ENCODE peak calls at places on chromosomes 2 and 18, in eight cellular contexts. One of them, this sample, is unnamed.

GRCh38 chr2:23207871-23208270 is 177.1 kb upstream of the KLHL29 start:
- DNase-seq in cardiac muscle cell: no peak
- DNase-seq in tibial artery: no peak
- DNase-seq in fibroblast of lung: no peak
- DNase-seq in AG09309: no peak
- DNase-seq in uterus: no peak
- DNase-seq in AG04449: no peak
- DNase-seq in GM23338: no peak
- DNase-seq in this sample: no peak

GRCh38 chr2:45004569-45005181 is 4.6 kb downstream of the SIX2 start:
- DNase-seq in AG04449: no peak
- DNase-seq in AG09309: no peak
- DNase-seq in GM23338: peak
- DNase-seq in cardiac muscle cell: peak
- DNase-seq in fibroblast of lung: no peak
- DNase-seq in uterus: no peak
- DNase-seq in tibial artery: no peak
- DNase-seq in this sample: no peak

GRCh38 chr2:43267393-43267792 is 41.0 kb upstream of the ZFP36L2 start:
- DNase-seq in GM23338: no peak
- DNase-seq in uterus: no peak
- DNase-seq in tibial artery: peak
- DNase-seq in AG04449: no peak
- DNase-seq in cardiac muscle cell: no peak
- DNase-seq in fibroblast of lung: no peak
- DNase-seq in AG09309: no peak
- DNase-seq in this sample: no peak

GRCh38 chr2:99833802-99834201 is 308.6 kb downstream of the AFF3 start:
- DNase-seq in uterus: no peak
- DNase-seq in AG04449: no peak
- DNase-seq in fibroblast of lung: no peak
- DNase-seq in GM23338: no peak
- DNase-seq in tibial artery: no peak
- DNase-seq in AG09309: no peak
- DNase-seq in cardiac muscle cell: no peak
- DNase-seq in this sample: no peak

GRCh38 chr2:176582990-176583481 is 313.8 kb downstream of the MTX2 start:
- DNase-seq in GM23338: no peak
- DNase-seq in tibial artery: no peak
- DNase-seq in cardiac muscle cell: no peak
- DNase-seq in fibroblast of lung: peak
- DNase-seq in AG09309: peak
- DNase-seq in AG04449: peak
- DNase-seq in uterus: peak
- DNase-seq in this sample: peak

GRCh38 chr2:101515512-101515911 is 40.6 kb upstream of the RFX8 start:
- DNase-seq in AG04449: no peak
- DNase-seq in cardiac muscle cell: no peak
- DNase-seq in uterus: peak
- DNase-seq in GM23338: no peak
- DNase-seq in fibroblast of lung: peak
- DNase-seq in AG09309: no peak
- DNase-seq in tibial artery: no peak
- DNase-seq in this sample: peak

GRCh38 chr2:19607931-19608762 is 249.7 kb upstream of the OSR1 start:
- DNase-seq in uterus: no peak
- DNase-seq in GM23338: no peak
- DNase-seq in cardiac muscle cell: no peak
- DNase-seq in fibroblast of lung: peak
- DNase-seq in AG04449: peak
- DNase-seq in AG09309: no peak
- DNase-seq in tibial artery: no peak
- DNase-seq in this sample: peak

GRCh38 chr2:2644040-2644439 is 313.0 kb upstream of the MYT1L start:
- DNase-seq in AG09309: no peak
- DNase-seq in uterus: no peak
- DNase-seq in fibroblast of lung: no peak
- DNase-seq in GM23338: no peak
- DNase-seq in AG04449: no peak
- DNase-seq in tibial artery: no peak
- DNase-seq in cardiac muscle cell: no peak
- DNase-seq in this sample: no peak

GRCh38 chr18:27728659-27729058 is 448.3 kb downstream of the CDH2 start:
- DNase-seq in uterus: no peak
- DNase-seq in cardiac muscle cell: no peak
- DNase-seq in AG04449: no peak
- DNase-seq in tibial artery: no peak
- DNase-seq in AG09309: no peak
- DNase-seq in fibroblast of lung: no peak
- DNase-seq in GM23338: no peak
- DNase-seq in this sample: no peak

GRCh38 chr18:27619906-27620305 is 434.8 kb upstream of the CHST9 start:
- DNase-seq in tibial artery: no peak
- DNase-seq in cardiac muscle cell: peak
- DNase-seq in AG09309: no peak
- DNase-seq in fibroblast of lung: no peak
- DNase-seq in AG04449: no peak
- DNase-seq in GM23338: no peak
- DNase-seq in uterus: no peak
- DNase-seq in this sample: no peak

GRCh38 chr2:241289053-241289452 is 26.4 kb downstream of the HDLBP start:
- DNase-seq in uterus: no peak
- DNase-seq in fibroblast of lung: no peak
- DNase-seq in GM23338: no peak
- DNase-seq in AG04449: no peak
- DNase-seq in AG09309: no peak
- DNase-seq in tibial artery: no peak
- DNase-seq in cardiac muscle cell: no peak
- DNase-seq in this sample: no peak

GRCh38 chr2:175363719-175364118 is 182.2 kb upstream of the ATP5MC3 start:
- DNase-seq in AG09309: no peak
- DNase-seq in GM23338: no peak
- DNase-seq in uterus: no peak
- DNase-seq in fibroblast of lung: no peak
- DNase-seq in cardiac muscle cell: no peak
- DNase-seq in AG04449: no peak
- DNase-seq in tibial artery: no peak
- DNase-seq in this sample: no peak

GRCh38 chr2:65256088-65256487 is 28.5 kb downstream of the ACTR2 start:
- DNase-seq in GM23338: peak
- DNase-seq in uterus: no peak
- DNase-seq in AG04449: no peak
- DNase-seq in fibroblast of lung: no peak
- DNase-seq in cardiac muscle cell: no peak
- DNase-seq in tibial artery: no peak
- DNase-seq in AG09309: no peak
- DNase-seq in this sample: peak

GRCh38 chr2:159738509-159739390 is 26.4 kb downstream of the MARCHF7 start:
- DNase-seq in fibroblast of lung: no peak
- DNase-seq in cardiac muscle cell: no peak
- DNase-seq in AG04449: no peak
- DNase-seq in AG09309: no peak
- DNase-seq in uterus: no peak
- DNase-seq in GM23338: peak
- DNase-seq in tibial artery: no peak
- DNase-seq in this sample: no peak

GRCh38 chr2:38146302-38146916 is 70.5 kb upstream of the CYP1B1 start:
- DNase-seq in cardiac muscle cell: no peak
- DNase-seq in fibroblast of lung: peak
- DNase-seq in uterus: peak
- DNase-seq in AG04449: peak
- DNase-seq in tibial artery: peak
- DNase-seq in GM23338: no peak
- DNase-seq in AG09309: peak
- DNase-seq in this sample: peak

GRCh38 chr2:9738718-9739496 is 104.4 kb upstream of the TAF1B start:
- DNase-seq in uterus: no peak
- DNase-seq in fibroblast of lung: no peak
- DNase-seq in tibial artery: no peak
- DNase-seq in GM23338: no peak
- DNase-seq in AG04449: no peak
- DNase-seq in AG09309: no peak
- DNase-seq in cardiac muscle cell: no peak
- DNase-seq in this sample: no peak

GRCh38 chr2:9738062-9738717 is 105.1 kb upstream of the TAF1B start:
- DNase-seq in AG09309: no peak
- DNase-seq in uterus: no peak
- DNase-seq in fibroblast of lung: no peak
- DNase-seq in tibial artery: no peak
- DNase-seq in AG04449: no peak
- DNase-seq in GM23338: no peak
- DNase-seq in cardiac muscle cell: no peak
- DNase-seq in this sample: no peak

GRCh38 chr2:9740382-9741040 is 102.8 kb upstream of the TAF1B start:
- DNase-seq in cardiac muscle cell: no peak
- DNase-seq in AG09309: no peak
- DNase-seq in fibroblast of lung: peak
- DNase-seq in AG04449: no peak
- DNase-seq in uterus: no peak
- DNase-seq in GM23338: no peak
- DNase-seq in tibial artery: no peak
- DNase-seq in this sample: no peak

GRCh38 chr2:9741110-9741509 is 102.2 kb upstream of the TAF1B start:
- DNase-seq in AG09309: no peak
- DNase-seq in AG04449: no peak
- DNase-seq in GM23338: no peak
- DNase-seq in uterus: no peak
- DNase-seq in fibroblast of lung: peak
- DNase-seq in cardiac muscle cell: no peak
- DNase-seq in tibial artery: no peak
- DNase-seq in this sample: no peak

GRCh38 chr2:9739508-9739907 is 103.8 kb upstream of the TAF1B start:
- DNase-seq in AG09309: no peak
- DNase-seq in GM23338: no peak
- DNase-seq in AG04449: no peak
- DNase-seq in uterus: peak
- DNase-seq in fibroblast of lung: no peak
- DNase-seq in cardiac muscle cell: no peak
- DNase-seq in tibial artery: peak
- DNase-seq in this sample: no peak
- H3K4me3 ChIP-seq in AG09309: no peak
- H3K4me3 ChIP-seq in GM23338: no peak
- H3K4me3 ChIP-seq in AG04449: no peak
- H3K4me3 ChIP-seq in uterus: peak
- H3K4me3 ChIP-seq in fibroblast of lung: no peak
- H3K4me3 ChIP-seq in cardiac muscle cell: no peak
- H3K4me3 ChIP-seq in tibial artery: peak
- H3K4me3 ChIP-seq in this sample: peak

GRCh38 chr2:233455006-233455405 is 100.7 kb downstream of the DGKD start:
- DNase-seq in tibial artery: peak
- DNase-seq in fibroblast of lung: no peak
- DNase-seq in uterus: no peak
- DNase-seq in cardiac muscle cell: no peak
- DNase-seq in AG04449: no peak
- DNase-seq in GM23338: no peak
- DNase-seq in AG09309: no peak
- DNase-seq in this sample: no peak

GRCh38 chr2:233455491-233455890 is 101.2 kb downstream of the DGKD start:
- DNase-seq in cardiac muscle cell: no peak
- DNase-seq in AG09309: no peak
- DNase-seq in tibial artery: peak
- DNase-seq in uterus: no peak
- DNase-seq in GM23338: no peak
- DNase-seq in AG04449: no peak
- DNase-seq in fibroblast of lung: no peak
- DNase-seq in this sample: no peak

GRCh38 chr2:233453111-233453915 is 99.0 kb downstream of the DGKD start:
- DNase-seq in tibial artery: peak
- DNase-seq in AG09309: no peak
- DNase-seq in fibroblast of lung: no peak
- DNase-seq in AG04449: no peak
- DNase-seq in uterus: no peak
- DNase-seq in cardiac muscle cell: no peak
- DNase-seq in GM23338: no peak
- DNase-seq in this sample: no peak

GRCh38 chr2:233451950-233452349 is 97.7 kb downstream of the DGKD start:
- DNase-seq in cardiac muscle cell: no peak
- DNase-seq in AG09309: no peak
- DNase-seq in GM23338: no peak
- DNase-seq in uterus: no peak
- DNase-seq in tibial artery: no peak
- DNase-seq in fibroblast of lung: no peak
- DNase-seq in AG04449: no peak
- DNase-seq in this sample: no peak

DNA sequence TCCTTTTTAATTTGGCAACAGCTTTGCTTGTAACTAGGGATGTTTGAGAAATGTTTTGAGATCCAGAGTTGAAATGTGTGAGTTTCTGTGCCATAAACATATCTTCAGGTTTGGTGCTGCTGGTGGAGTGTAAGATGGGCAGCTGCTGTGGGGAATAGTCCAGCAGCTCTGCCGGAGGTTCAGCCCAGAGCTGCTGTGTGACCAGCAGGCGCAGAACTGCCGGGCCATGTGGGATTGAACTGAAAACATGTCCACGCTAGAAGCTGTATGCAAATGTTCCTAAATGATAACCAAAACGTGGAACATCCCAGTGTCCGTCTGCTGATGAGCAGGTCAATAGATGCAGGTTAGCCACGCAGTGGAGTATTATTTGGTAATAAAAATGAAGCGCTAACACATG is 99.6 kb downstream of the DGKD start:
- DNase-seq in GM23338: no peak
- DNase-seq in cardiac muscle cell: no peak
- DNase-seq in AG04449: no peak
- DNase-seq in tibial artery: no peak
- DNase-seq in fibroblast of lung: no peak
- DNase-seq in AG09309: no peak
- DNase-seq in uterus: no peak
- DNase-seq in this sample: no peak
- TF ChIP-seq CTCF in GM23338: no peak
- TF ChIP-seq CTCF in cardiac muscle cell: no peak
- TF ChIP-seq CTCF in AG04449: no peak
- TF ChIP-seq CTCF in tibial artery: no peak
- TF ChIP-seq CTCF in fibroblast of lung: no peak
- TF ChIP-seq CTCF in AG09309: no peak
- TF ChIP-seq CTCF in uterus: no peak
- TF ChIP-seq CTCF in this sample: no peak

DNA sequence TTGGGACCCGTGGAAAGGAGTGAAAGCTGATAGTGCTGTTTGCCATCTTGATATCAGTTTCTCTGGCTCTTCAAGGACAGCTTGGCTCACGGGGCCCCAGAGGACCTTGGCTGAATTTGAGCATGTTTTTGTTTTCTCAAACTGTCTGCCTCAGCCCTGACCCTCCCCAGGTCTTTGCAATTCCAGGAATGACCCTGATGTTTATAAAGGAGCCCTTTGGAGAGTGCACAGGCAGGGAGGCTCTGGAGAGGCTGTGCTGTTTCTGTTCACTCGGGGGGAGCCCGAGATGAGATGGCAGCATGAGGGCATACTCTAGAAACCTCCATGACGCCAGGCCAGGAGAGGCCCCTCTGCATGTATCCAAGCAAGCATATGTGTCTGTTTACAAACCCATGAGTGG is 16.4 kb downstream of the IGFBP2 start:
- DNase-seq in fibroblast of lung: no peak
- DNase-seq in GM23338: no peak
- DNase-seq in tibial artery: no peak
- DNase-seq in uterus: no peak
- DNase-seq in AG09309: no peak
- DNase-seq in AG04449: no peak
- DNase-seq in cardiac muscle cell: no peak
- DNase-seq in this sample: no peak
- H3K4me3 ChIP-seq in fibroblast of lung: no peak
- H3K4me3 ChIP-seq in GM23338: no peak
- H3K4me3 ChIP-seq in tibial artery: no peak
- H3K4me3 ChIP-seq in uterus: no peak
- H3K4me3 ChIP-seq in AG09309: no peak
- H3K4me3 ChIP-seq in AG04449: no peak
- H3K4me3 ChIP-seq in cardiac muscle cell: no peak
- H3K4me3 ChIP-seq in this sample: no peak

GRCh38 chr18:57447154-57447621 is 12.0 kb downstream of the ONECUT2 start:
- DNase-seq in GM23338: peak
- DNase-seq in AG09309: no peak
- DNase-seq in cardiac muscle cell: peak
- DNase-seq in uterus: no peak
- DNase-seq in AG04449: no peak
- DNase-seq in tibial artery: no peak
- DNase-seq in fibroblast of lung: peak
- DNase-seq in this sample: peak
- TF ChIP-seq CTCF in GM23338: peak
- TF ChIP-seq CTCF in AG09309: no peak
- TF ChIP-seq CTCF in cardiac muscle cell: no peak
- TF ChIP-seq CTCF in uterus: no peak
- TF ChIP-seq CTCF in AG04449: no peak
- TF ChIP-seq CTCF in tibial artery: no peak
- TF ChIP-seq CTCF in fibroblast of lung: no peak
- TF ChIP-seq CTCF in this sample: no peak

This sample was measured in choroid plexus epithelial cell.